ENCODE peak calls at places on chromosomes 16 and 17, in seven cellular contexts. One of them, this sample, is unnamed.

GRCh38 chr17:59668816-59669215 is 38.4 kb downstream of the PTRH2 start:
- DNase-seq in IMR-90: peak; percentile 97
- DNase-seq in osteoblast: peak; percentile 48
- DNase-seq in body of pancreas: no peak
- DNase-seq in neural progenitor cell: no peak
- DNase-seq in hepatocyte: no peak
- DNase-seq in fibroblast of lung: peak; percentile 87
- DNase-seq in this sample: peak; percentile 81

GRCh38 chr17:66301864-66302741 is at the start of gene PRKCA:
- DNase-seq in IMR-90: peak; percentile 69
- DNase-seq in osteoblast: peak; percentile 97
- DNase-seq in body of pancreas: peak; percentile 72
- DNase-seq in neural progenitor cell: peak; percentile 92
- DNase-seq in hepatocyte: peak; percentile 93
- DNase-seq in fibroblast of lung: peak; percentile 72
- DNase-seq in this sample: no peak

GRCh38 chr17:82283208-82283749 is 9.8 kb upstream of the CSNK1D start:
- DNase-seq in IMR-90: peak; percentile 93
- DNase-seq in osteoblast: peak; percentile 97
- DNase-seq in body of pancreas: no peak
- DNase-seq in neural progenitor cell: no peak
- DNase-seq in hepatocyte: no peak
- DNase-seq in fibroblast of lung: peak; percentile 86
- DNase-seq in this sample: no peak

GRCh38 chr16:46638947-46639925 is 18.1 kb upstream of the SHCBP1 start:
- DNase-seq in IMR-90: peak; percentile 73
- DNase-seq in osteoblast: peak; percentile 52
- DNase-seq in body of pancreas: no peak
- DNase-seq in neural progenitor cell: no peak
- DNase-seq in hepatocyte: no peak
- DNase-seq in fibroblast of lung: peak; percentile 44
- DNase-seq in this sample: no peak

GRCh38 chr17:5050281-5050680 is 15.1 kb upstream of the SLC52A1 start:
- DNase-seq in IMR-90: peak; percentile 20
- DNase-seq in osteoblast: no peak
- DNase-seq in body of pancreas: no peak
- DNase-seq in neural progenitor cell: no peak
- DNase-seq in hepatocyte: peak; percentile 51
- DNase-seq in fibroblast of lung: peak; percentile 67
- DNase-seq in this sample: peak; percentile 57

GRCh38 chr17:39404542-39405378 is 3.3 kb upstream of the FBXL20 start:
- DNase-seq in IMR-90: peak; percentile 91
- DNase-seq in osteoblast: peak; percentile 90
- DNase-seq in body of pancreas: no peak
- DNase-seq in neural progenitor cell: no peak
- DNase-seq in hepatocyte: no peak
- DNase-seq in fibroblast of lung: peak; percentile 87
- DNase-seq in this sample: peak; percentile 35

GRCh38 chr17:81930142-81931125 is 2.9 kb upstream of the MAFG start:
- DNase-seq in IMR-90: no peak
- DNase-seq in osteoblast: peak; percentile 87
- DNase-seq in body of pancreas: no peak
- DNase-seq in neural progenitor cell: peak; percentile 33
- DNase-seq in hepatocyte: no peak
- DNase-seq in fibroblast of lung: no peak
- DNase-seq in this sample: no peak

GRCh38 chr17:81842725-81843504 is 8.1 kb upstream of the PPP1R27 start:
- DNase-seq in IMR-90: no peak
- DNase-seq in osteoblast: no peak
- DNase-seq in body of pancreas: peak; percentile 59
- DNase-seq in neural progenitor cell: no peak
- DNase-seq in hepatocyte: no peak
- DNase-seq in fibroblast of lung: peak; percentile 55
- DNase-seq in this sample: no peak

GRCh38 chr17:50163846-50164696 is 1.7 kb upstream of the SGCA start:
- DNase-seq in IMR-90: no peak
- DNase-seq in osteoblast: no peak
- DNase-seq in body of pancreas: no peak
- DNase-seq in neural progenitor cell: no peak
- DNase-seq in hepatocyte: no peak
- DNase-seq in fibroblast of lung: no peak
- DNase-seq in this sample: no peak

GRCh38 chr17:31534223-31534888 is 142.9 kb downstream of the RAB11FIP4 start:
- DNase-seq in IMR-90: peak; percentile 22
- DNase-seq in osteoblast: peak; percentile 80
- DNase-seq in body of pancreas: no peak
- DNase-seq in neural progenitor cell: no peak
- DNase-seq in hepatocyte: no peak
- DNase-seq in fibroblast of lung: no peak
- DNase-seq in this sample: no peak

GRCh38 chr17:45092932-45093430 is 31.9 kb downstream of the NMT1 start:
- DNase-seq in IMR-90: peak; percentile 99
- DNase-seq in osteoblast: peak; percentile 99
- DNase-seq in body of pancreas: peak; percentile 38
- DNase-seq in neural progenitor cell: no peak
- DNase-seq in hepatocyte: peak; percentile 86
- DNase-seq in fibroblast of lung: peak; percentile 99
- DNase-seq in this sample: peak; percentile 94

GRCh38 chr17:66087073-66087472 is 104.9 kb downstream of the CEP112 start:
- DNase-seq in IMR-90: peak; percentile 21
- DNase-seq in osteoblast: no peak
- DNase-seq in body of pancreas: no peak
- DNase-seq in neural progenitor cell: no peak
- DNase-seq in hepatocyte: no peak
- DNase-seq in fibroblast of lung: peak; percentile 14
- DNase-seq in this sample: no peak

GRCh38 chr17:19686400-19687090 is 29.8 kb downstream of the SLC47A2 start:
- DNase-seq in IMR-90: no peak
- DNase-seq in osteoblast: no peak
- DNase-seq in body of pancreas: no peak
- DNase-seq in neural progenitor cell: no peak
- DNase-seq in hepatocyte: no peak
- DNase-seq in fibroblast of lung: peak; percentile 18
- DNase-seq in this sample: no peak

GRCh38 chr17:27756467-27757371 is 43.6 kb downstream of the NOS2 start:
- DNase-seq in IMR-90: peak; percentile 30
- DNase-seq in osteoblast: peak; percentile 80
- DNase-seq in body of pancreas: peak; percentile 72
- DNase-seq in neural progenitor cell: peak; percentile 64
- DNase-seq in hepatocyte: peak; percentile 69
- DNase-seq in fibroblast of lung: peak; percentile 48
- DNase-seq in this sample: no peak

GRCh38 chr17:83173997-83174858 is 94.8 kb downstream of the METRNL start:
- DNase-seq in IMR-90: peak; percentile 21
- DNase-seq in osteoblast: no peak
- DNase-seq in body of pancreas: peak; percentile 6
- DNase-seq in neural progenitor cell: peak; percentile 62
- DNase-seq in hepatocyte: peak; percentile 68
- DNase-seq in fibroblast of lung: no peak
- DNase-seq in this sample: peak; percentile 44

DNA sequence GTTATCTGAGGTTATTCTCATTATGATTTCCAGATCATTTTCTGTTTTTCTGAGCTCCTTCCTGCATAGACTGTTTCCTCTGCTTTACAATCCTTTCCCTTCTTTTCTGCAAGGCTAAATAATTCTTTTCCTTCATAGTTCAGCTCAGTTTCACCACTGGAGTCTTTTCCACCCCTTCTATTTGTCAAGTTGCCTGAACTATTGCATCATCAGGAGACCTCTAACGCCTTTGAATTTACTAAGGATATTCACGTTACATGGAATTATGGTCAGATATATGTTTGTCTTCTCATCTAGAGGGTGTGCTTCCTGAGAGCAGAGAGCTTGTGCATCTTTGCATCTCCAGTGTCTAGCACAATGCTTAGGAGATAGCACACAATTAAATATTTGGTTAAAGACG is 140.4 kb upstream of the CA10 start:
- DNase-seq in IMR-90: no peak
- DNase-seq in osteoblast: no peak
- DNase-seq in body of pancreas: no peak
- DNase-seq in neural progenitor cell: no peak
- DNase-seq in hepatocyte: no peak
- DNase-seq in fibroblast of lung: no peak
- DNase-seq in this sample: no peak
- H3K4me3 ChIP-seq in IMR-90: no peak overlapping the region
- H3K4me3 ChIP-seq in osteoblast: no peak overlapping the region
- H3K4me3 ChIP-seq in body of pancreas: no peak overlapping the region
- H3K4me3 ChIP-seq in neural progenitor cell: no peak overlapping the region
- H3K4me3 ChIP-seq in hepatocyte: no peak overlapping the region
- H3K4me3 ChIP-seq in fibroblast of lung: no peak overlapping the region
- H3K4me3 ChIP-seq in this sample: no peak overlapping the region

DNA sequence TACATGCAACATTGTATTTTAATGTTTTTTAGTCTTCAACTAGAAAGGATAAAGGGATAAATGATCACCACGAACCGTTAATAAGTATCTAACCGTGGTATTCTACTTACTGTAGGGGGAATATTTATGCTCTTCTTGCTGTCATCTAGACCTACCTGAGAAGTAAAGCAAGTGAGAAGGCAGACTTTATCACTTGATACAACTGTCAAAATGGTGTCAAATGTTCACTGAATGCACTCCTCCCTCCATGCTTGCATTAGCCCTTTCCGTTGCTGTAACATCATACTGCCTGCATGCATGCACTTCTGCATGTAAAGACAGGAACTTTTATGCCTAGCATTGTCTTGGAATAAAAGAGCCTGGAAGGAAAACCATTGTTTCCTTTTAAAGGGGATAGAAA is 298.6 kb upstream of the PMFBP1 start:
- DNase-seq in IMR-90: no peak
- DNase-seq in osteoblast: no peak
- DNase-seq in body of pancreas: no peak
- DNase-seq in neural progenitor cell: no peak
- DNase-seq in hepatocyte: no peak
- DNase-seq in fibroblast of lung: no peak
- DNase-seq in this sample: no peak
- TF ChIP-seq CTCF in IMR-90: no peak
- TF ChIP-seq CTCF in osteoblast: no peak
- TF ChIP-seq CTCF in body of pancreas: no peak
- TF ChIP-seq CTCF in neural progenitor cell: no peak
- TF ChIP-seq CTCF in hepatocyte: no peak
- TF ChIP-seq CTCF in fibroblast of lung: no peak
- TF ChIP-seq CTCF in this sample: no peak

GRCh38 chr16:89536886-89537548 is 23.5 kb upstream of the RPL13 start:
- DNase-seq in IMR-90: no peak
- DNase-seq in osteoblast: peak; percentile 62
- DNase-seq in body of pancreas: no peak
- DNase-seq in neural progenitor cell: no peak
- DNase-seq in hepatocyte: no peak
- DNase-seq in fibroblast of lung: no peak
- DNase-seq in this sample: no peak

GRCh38 chr16:89531821-89532526 is 23.8 kb downstream of the SPG7 start:
- DNase-seq in IMR-90: no peak
- DNase-seq in osteoblast: peak; percentile 70
- DNase-seq in body of pancreas: no peak
- DNase-seq in neural progenitor cell: no peak
- DNase-seq in hepatocyte: no peak
- DNase-seq in fibroblast of lung: no peak
- DNase-seq in this sample: no peak

GRCh38 chr16:89536371-89536770 is 24.1 kb upstream of the RPL13 start:
- DNase-seq in IMR-90: no peak
- DNase-seq in osteoblast: peak; percentile 10
- DNase-seq in body of pancreas: no peak
- DNase-seq in neural progenitor cell: no peak
- DNase-seq in hepatocyte: no peak
- DNase-seq in fibroblast of lung: no peak
- DNase-seq in this sample: no peak

GRCh38 chr16:89537549-89537925 is 22.9 kb upstream of the RPL13 start:
- DNase-seq in IMR-90: no peak
- DNase-seq in osteoblast: peak; percentile 88
- DNase-seq in body of pancreas: no peak
- DNase-seq in neural progenitor cell: no peak
- DNase-seq in hepatocyte: no peak
- DNase-seq in fibroblast of lung: no peak
- DNase-seq in this sample: no peak

DNA sequence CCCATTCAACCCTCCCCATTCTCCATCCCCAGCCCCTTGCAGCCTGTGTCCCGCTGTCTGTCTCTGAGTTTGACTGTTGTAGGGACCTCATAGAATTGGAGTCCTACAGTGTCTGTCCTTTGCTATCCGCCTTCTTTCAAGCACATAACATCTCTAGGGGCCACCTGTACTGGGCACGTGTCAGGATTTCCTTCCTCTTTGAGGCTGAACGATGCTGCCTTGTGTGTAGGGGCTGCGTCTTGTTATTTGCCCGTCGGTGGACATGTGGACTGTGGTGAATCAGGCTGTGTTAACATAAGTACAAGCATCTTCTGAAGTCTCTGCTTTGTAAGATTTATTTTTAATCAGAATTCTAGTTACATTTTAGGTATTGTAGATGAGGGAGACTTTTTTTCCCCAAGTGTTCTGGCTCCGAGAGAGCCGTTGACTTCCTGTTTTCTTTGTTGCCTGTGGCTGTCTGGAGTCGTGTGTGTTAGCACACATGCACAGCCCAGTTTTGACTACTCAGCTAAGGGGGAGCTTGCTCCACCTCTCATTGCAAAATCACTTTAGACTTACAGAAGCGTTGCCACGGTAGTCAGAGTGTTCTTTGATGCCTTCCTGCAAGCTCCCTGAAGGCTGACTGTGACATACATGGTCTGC is 26.1 kb downstream of the SPG7 start:
- DNase-seq in IMR-90: no peak
- DNase-seq in osteoblast: peak; percentile 78
- DNase-seq in body of pancreas: no peak
- DNase-seq in neural progenitor cell: no peak
- DNase-seq in hepatocyte: no peak
- DNase-seq in fibroblast of lung: peak; percentile 54
- DNase-seq in this sample: no peak
- H3K4me3 ChIP-seq in IMR-90: no peak overlapping the region
- H3K4me3 ChIP-seq in osteoblast: no peak overlapping the region
- H3K4me3 ChIP-seq in body of pancreas: no peak overlapping the region
- H3K4me3 ChIP-seq in neural progenitor cell: no peak overlapping the region
- H3K4me3 ChIP-seq in hepatocyte: no peak overlapping the region
- H3K4me3 ChIP-seq in fibroblast of lung: no peak overlapping the region
- H3K4me3 ChIP-seq in this sample: no peak overlapping the region

DNA sequence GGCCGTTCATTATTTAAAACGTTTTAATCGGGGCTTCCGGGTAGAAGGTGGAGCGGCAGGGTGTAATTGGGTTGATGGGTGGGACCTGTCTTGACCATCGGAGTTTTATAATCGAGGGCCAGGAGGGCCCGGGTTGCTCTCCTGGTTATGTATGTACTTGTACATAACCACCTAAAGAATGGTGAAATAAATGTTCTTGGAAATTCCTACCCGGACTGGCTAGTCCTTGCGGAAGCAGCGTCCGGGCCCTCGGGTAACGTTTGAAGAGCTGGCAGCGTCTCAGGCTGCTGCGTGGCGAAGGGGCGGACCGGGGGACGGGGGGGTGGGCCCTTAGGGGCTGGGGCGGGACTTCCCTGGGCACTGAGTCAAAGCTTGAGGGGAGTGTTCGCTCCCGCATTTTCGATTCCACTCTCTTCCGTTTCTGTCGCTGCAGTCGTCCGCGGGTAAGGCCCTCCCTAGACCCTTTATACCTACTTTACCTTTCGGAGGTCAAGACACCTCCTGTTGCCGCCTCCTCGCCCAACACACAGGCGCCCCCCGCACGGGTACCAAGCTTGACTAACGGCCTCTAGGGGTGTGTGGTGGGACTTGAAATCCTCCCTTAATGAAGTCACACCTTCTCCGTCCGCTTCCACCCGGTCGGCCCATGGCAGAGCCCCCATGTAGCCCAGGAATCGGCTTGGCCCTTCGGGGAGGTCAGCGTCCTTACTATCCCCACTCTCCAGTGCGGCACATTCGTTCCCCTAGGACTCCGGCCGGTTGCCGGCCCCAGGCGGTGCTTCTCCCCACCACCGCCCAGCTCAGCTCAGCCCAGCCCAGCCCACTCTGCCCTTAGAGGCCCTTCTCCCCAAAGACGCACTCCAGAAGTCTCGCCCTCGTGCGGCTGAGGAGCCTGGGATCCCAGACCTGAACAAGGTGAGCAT is at the start of gene TMEM106A:
- DNase-seq in IMR-90: peak; percentile 85
- DNase-seq in osteoblast: peak; percentile 97
- DNase-seq in body of pancreas: peak; percentile 81
- DNase-seq in neural progenitor cell: peak; percentile 82
- DNase-seq in hepatocyte: peak; percentile 92
- DNase-seq in fibroblast of lung: peak; percentile 86
- DNase-seq in this sample: peak; percentile 36
- TF ChIP-seq CTCF in IMR-90: peak; percentile 30
- TF ChIP-seq CTCF in osteoblast: peak; percentile 25
- TF ChIP-seq CTCF in body of pancreas: peak; percentile 30
- TF ChIP-seq CTCF in neural progenitor cell: peak; percentile 51
- TF ChIP-seq CTCF in hepatocyte: no peak
- TF ChIP-seq CTCF in fibroblast of lung: peak; percentile 31
- TF ChIP-seq CTCF in this sample: peak; percentile 21

This sample was measured in HFF-Myc.